ENCODE peak calls at places on chromosomes 12 and 14, in eight cellular contexts. I, O, C, A, P, S, X and F are unnamed samples.

GRCh38 chr14:33509454-33509853 is 441.4 kb downstream of the EGLN3 start:
- DNase-seq in I (no peak), O (no peak), C (no peak), A (no peak), P (no peak), S (no peak), X (no peak), F (no peak)

GRCh38 chr14:96253140-96253539 is 2.9 kb upstream of the BDKRB1 start:
- DNase-seq in I (no peak), O (no peak), C (no peak), A (peak), P (peak), S (peak), X (peak), F (peak)

GRCh38 chr14:99809376-99809775 is 16.2 kb downstream of the EML1 start:
- DNase-seq in I (no peak), O (no peak), C (peak), A (no peak), P (peak), S (no peak), X (no peak), F (peak)

GRCh38 chr12:49954863-49955830 is 4.6 kb downstream of the AQP2 start:
- DNase-seq in I (no peak), O (no peak), C (no peak), A (no peak), P (no peak), S (no peak), X (peak), F (no peak)

GRCh38 chr12:59708484-59708883 is 112.7 kb downstream of the SLC16A7 start:
- DNase-seq in I (no peak), O (no peak), C (no peak), A (peak), P (no peak), S (no peak), X (peak), F (no peak)

GRCh38 chr12:108400481-108400880 is 61.4 kb upstream of the CMKLR1 start:
- DNase-seq in I (no peak), O (no peak), C (no peak), A (no peak), P (no peak), S (no peak), X (no peak), F (no peak)

GRCh38 chr12:120820885-120821510 is 83.2 kb downstream of the SPPL3 start:
- DNase-seq in I (no peak), O (peak), C (no peak), A (no peak), P (no peak), S (no peak), X (no peak), F (no peak)

GRCh38 chr14:22848391-22849164 is 12.2 kb downstream of the MMP14 start:
- DNase-seq in I (no peak), O (no peak), C (no peak), A (peak), P (peak), S (peak), X (peak), F (peak)

GRCh38 chr14:73759183-73759713 is 45.1 kb upstream of the PNMA1 start:
- DNase-seq in I (peak), O (peak), C (peak), A (no peak), P (peak), S (peak), X (no peak), F (peak)

GRCh38 chr14:102738373-102739189 is 38.7 kb upstream of the TRAF3 start:
- DNase-seq in I (no peak), O (no peak), C (no peak), A (no peak), P (no peak), S (no peak), X (no peak), F (no peak)

GRCh38 chr14:50320279-50320678 is 8.2 kb downstream of the DMAC2L start:
- DNase-seq in I (no peak), O (no peak), C (no peak), A (peak), P (peak), S (no peak), X (no peak), F (peak)

GRCh38 chr12:28770329-28770728 is 378.7 kb upstream of the FAR2 start:
- DNase-seq in I (no peak), O (no peak), C (no peak), A (no peak), P (no peak), S (no peak), X (no peak), F (peak)

GRCh38 chr12:42145552-42146215 is 1.0 kb upstream of the GXYLT1 start:
- DNase-seq in I (no peak), O (no peak), C (no peak), A (no peak), P (no peak), S (no peak), X (peak), F (no peak)

GRCh38 chr14:93081875-93082570 is 33.7 kb downstream of the ITPK1 start:
- DNase-seq in I (no peak), O (peak), C (no peak), A (no peak), P (no peak), S (peak), X (no peak), F (no peak)

GRCh38 chr12:132385375-132385774 is 56.0 kb upstream of the GALNT9 start:
- DNase-seq in I (no peak), O (no peak), C (peak), A (no peak), P (no peak), S (peak), X (no peak), F (no peak)

GRCh38 chr14:104436741-104437701 is 142.5 kb upstream of the C14orf180 start:
- DNase-seq in I (peak), O (no peak), C (peak), A (no peak), P (peak), S (peak), X (no peak), F (no peak)

GRCh38 chr12:48351022-48351708 is 446 bp upstream of the ZNF641 start:
- DNase-seq in I (peak), O (no peak), C (no peak), A (peak), P (peak), S (no peak), X (peak), F (peak)

GRCh38 chr12:16121953-16122352 is 155.5 kb downstream of the SLC15A5 start:
- DNase-seq in I (no peak), O (no peak), C (no peak), A (no peak), P (no peak), S (no peak), X (peak), F (no peak)

GRCh38 chr14:38623661-38624060 is 367.8 kb upstream of the CLEC14A start:
- DNase-seq in I (no peak), O (no peak), C (no peak), A (no peak), P (peak), S (no peak), X (no peak), F (no peak)

GRCh38 chr12:2957816-2958431 is 1.3 kb upstream of the TEAD4 start:
- DNase-seq in I (no peak), O (no peak), C (no peak), A (no peak), P (no peak), S (no peak), X (no peak), F (no peak)

GRCh38 chr12:96858162-96858561 is 48.9 kb upstream of the NEDD1 start:
- DNase-seq in I (no peak), O (no peak), C (no peak), A (no peak), P (no peak), S (no peak), X (no peak), F (no peak)